ENCODE peak calls at places on chromosomes 2 and 18, in eight cellular contexts. One of them, this sample, is unnamed.

GRCh38 chr2:26316041-26316440 is 29.9 kb upstream of the SELENOI start:
- DNase-seq in posterior cingulate gyrus: no peak
- DNase-seq in stimulated activated CD8-positive, alpha-beta memory T cell treated with anti-CD3 and anti-CD28 coated beads, Interleukin-15, amount 100 ng/mL, for 4 hours: no peak
- DNase-seq in stimulated activated CD4-positive, alpha-beta T cell treated with anti-CD3 and anti-CD28 coated beads, Interleukin-1b, Interleukin-23, amount 100 ng/mL, for 1 hour: no peak
- DNase-seq in Ammon's horn: no peak
- DNase-seq in CD4-positive, alpha-beta T cell: no peak
- DNase-seq in aorta: no peak
- DNase-seq in iPS DF 6.9: no peak
- DNase-seq in this sample: no peak

GRCh38 chr2:48560546-48561209 is 30.7 kb downstream of the STON1 start:
- DNase-seq in posterior cingulate gyrus: peak; percentile 33
- DNase-seq in stimulated activated CD8-positive, alpha-beta memory T cell treated with anti-CD3 and anti-CD28 coated beads, Interleukin-15, amount 100 ng/mL, for 4 hours: no peak
- DNase-seq in stimulated activated CD4-positive, alpha-beta T cell treated with anti-CD3 and anti-CD28 coated beads, Interleukin-1b, Interleukin-23, amount 100 ng/mL, for 1 hour: no peak
- DNase-seq in Ammon's horn: peak; percentile 67
- DNase-seq in CD4-positive, alpha-beta T cell: no peak
- DNase-seq in aorta: no peak
- DNase-seq in iPS DF 6.9: no peak
- DNase-seq in this sample: peak; percentile 19

GRCh38 chr2:584863-585823 is 92.1 kb downstream of the TMEM18 start:
- DNase-seq in posterior cingulate gyrus: no peak
- DNase-seq in stimulated activated CD8-positive, alpha-beta memory T cell treated with anti-CD3 and anti-CD28 coated beads, Interleukin-15, amount 100 ng/mL, for 4 hours: peak; percentile 9
- DNase-seq in stimulated activated CD4-positive, alpha-beta T cell treated with anti-CD3 and anti-CD28 coated beads, Interleukin-1b, Interleukin-23, amount 100 ng/mL, for 1 hour: no peak
- DNase-seq in Ammon's horn: no peak
- DNase-seq in CD4-positive, alpha-beta T cell: peak; percentile 19
- DNase-seq in aorta: peak; percentile 42
- DNase-seq in iPS DF 6.9: no peak
- DNase-seq in this sample: no peak

GRCh38 chr2:191758420-191759199 is 80.7 kb downstream of the NABP1 start:
- DNase-seq in posterior cingulate gyrus: peak; percentile 9
- DNase-seq in stimulated activated CD8-positive, alpha-beta memory T cell treated with anti-CD3 and anti-CD28 coated beads, Interleukin-15, amount 100 ng/mL, for 4 hours: no peak
- DNase-seq in stimulated activated CD4-positive, alpha-beta T cell treated with anti-CD3 and anti-CD28 coated beads, Interleukin-1b, Interleukin-23, amount 100 ng/mL, for 1 hour: peak; percentile 27
- DNase-seq in Ammon's horn: peak; percentile 29
- DNase-seq in CD4-positive, alpha-beta T cell: peak; percentile 37
- DNase-seq in aorta: peak; percentile 42
- DNase-seq in iPS DF 6.9: peak; percentile 48
- DNase-seq in this sample: no peak

GRCh38 chr2:157777425-157777824 is 98.7 kb downstream of the ACVR1 start:
- DNase-seq in posterior cingulate gyrus: peak; percentile 35
- DNase-seq in stimulated activated CD8-positive, alpha-beta memory T cell treated with anti-CD3 and anti-CD28 coated beads, Interleukin-15, amount 100 ng/mL, for 4 hours: no peak
- DNase-seq in stimulated activated CD4-positive, alpha-beta T cell treated with anti-CD3 and anti-CD28 coated beads, Interleukin-1b, Interleukin-23, amount 100 ng/mL, for 1 hour: peak; percentile 35
- DNase-seq in Ammon's horn: peak; percentile 45
- DNase-seq in CD4-positive, alpha-beta T cell: peak; percentile 26
- DNase-seq in aorta: no peak
- DNase-seq in iPS DF 6.9: no peak
- DNase-seq in this sample: no peak

GRCh38 chr18:13288509-13289138 is 70.1 kb downstream of the LDLRAD4 start:
- DNase-seq in posterior cingulate gyrus: no peak
- DNase-seq in stimulated activated CD8-positive, alpha-beta memory T cell treated with anti-CD3 and anti-CD28 coated beads, Interleukin-15, amount 100 ng/mL, for 4 hours: no peak
- DNase-seq in stimulated activated CD4-positive, alpha-beta T cell treated with anti-CD3 and anti-CD28 coated beads, Interleukin-1b, Interleukin-23, amount 100 ng/mL, for 1 hour: no peak
- DNase-seq in Ammon's horn: no peak
- DNase-seq in CD4-positive, alpha-beta T cell: no peak
- DNase-seq in aorta: no peak
- DNase-seq in iPS DF 6.9: no peak
- DNase-seq in this sample: no peak

GRCh38 chr2:110101280-110101844 is 14.3 kb downstream of the MALL start:
- DNase-seq in posterior cingulate gyrus: peak; percentile 31
- DNase-seq in stimulated activated CD8-positive, alpha-beta memory T cell treated with anti-CD3 and anti-CD28 coated beads, Interleukin-15, amount 100 ng/mL, for 4 hours: no peak
- DNase-seq in stimulated activated CD4-positive, alpha-beta T cell treated with anti-CD3 and anti-CD28 coated beads, Interleukin-1b, Interleukin-23, amount 100 ng/mL, for 1 hour: no peak
- DNase-seq in Ammon's horn: peak; percentile 74
- DNase-seq in CD4-positive, alpha-beta T cell: no peak
- DNase-seq in aorta: peak; percentile 98
- DNase-seq in iPS DF 6.9: no peak
- DNase-seq in this sample: peak; percentile 53

GRCh38 chr2:153477096-153477555 is 1.4 kb downstream of the RPRM start:
- DNase-seq in posterior cingulate gyrus: no peak
- DNase-seq in stimulated activated CD8-positive, alpha-beta memory T cell treated with anti-CD3 and anti-CD28 coated beads, Interleukin-15, amount 100 ng/mL, for 4 hours: no peak
- DNase-seq in stimulated activated CD4-positive, alpha-beta T cell treated with anti-CD3 and anti-CD28 coated beads, Interleukin-1b, Interleukin-23, amount 100 ng/mL, for 1 hour: no peak
- DNase-seq in Ammon's horn: no peak
- DNase-seq in CD4-positive, alpha-beta T cell: no peak
- DNase-seq in aorta: no peak
- DNase-seq in iPS DF 6.9: no peak
- DNase-seq in this sample: no peak

GRCh38 chr2:25218134-25218533 is 49.8 kb upstream of the POMC start:
- DNase-seq in posterior cingulate gyrus: no peak
- DNase-seq in stimulated activated CD8-positive, alpha-beta memory T cell treated with anti-CD3 and anti-CD28 coated beads, Interleukin-15, amount 100 ng/mL, for 4 hours: no peak
- DNase-seq in stimulated activated CD4-positive, alpha-beta T cell treated with anti-CD3 and anti-CD28 coated beads, Interleukin-1b, Interleukin-23, amount 100 ng/mL, for 1 hour: no peak
- DNase-seq in Ammon's horn: no peak
- DNase-seq in CD4-positive, alpha-beta T cell: no peak
- DNase-seq in aorta: no peak
- DNase-seq in iPS DF 6.9: no peak
- DNase-seq in this sample: no peak

GRCh38 chr2:171317492-171318125 is 116.2 kb downstream of the METTL8 start:
- DNase-seq in posterior cingulate gyrus: no peak
- DNase-seq in stimulated activated CD8-positive, alpha-beta memory T cell treated with anti-CD3 and anti-CD28 coated beads, Interleukin-15, amount 100 ng/mL, for 4 hours: no peak
- DNase-seq in stimulated activated CD4-positive, alpha-beta T cell treated with anti-CD3 and anti-CD28 coated beads, Interleukin-1b, Interleukin-23, amount 100 ng/mL, for 1 hour: no peak
- DNase-seq in Ammon's horn: no peak
- DNase-seq in CD4-positive, alpha-beta T cell: no peak
- DNase-seq in aorta: no peak
- DNase-seq in iPS DF 6.9: no peak
- DNase-seq in this sample: no peak

GRCh38 chr2:44926957-44927356 is 14.5 kb upstream of the SIX3 start:
- DNase-seq in posterior cingulate gyrus: no peak
- DNase-seq in stimulated activated CD8-positive, alpha-beta memory T cell treated with anti-CD3 and anti-CD28 coated beads, Interleukin-15, amount 100 ng/mL, for 4 hours: no peak
- DNase-seq in stimulated activated CD4-positive, alpha-beta T cell treated with anti-CD3 and anti-CD28 coated beads, Interleukin-1b, Interleukin-23, amount 100 ng/mL, for 1 hour: no peak
- DNase-seq in Ammon's horn: no peak
- DNase-seq in CD4-positive, alpha-beta T cell: no peak
- DNase-seq in aorta: no peak
- DNase-seq in iPS DF 6.9: no peak
- DNase-seq in this sample: no peak

GRCh38 chr2:100376836-100377235 is 40.6 kb downstream of the CHST10 start:
- DNase-seq in posterior cingulate gyrus: no peak
- DNase-seq in stimulated activated CD8-positive, alpha-beta memory T cell treated with anti-CD3 and anti-CD28 coated beads, Interleukin-15, amount 100 ng/mL, for 4 hours: no peak
- DNase-seq in stimulated activated CD4-positive, alpha-beta T cell treated with anti-CD3 and anti-CD28 coated beads, Interleukin-1b, Interleukin-23, amount 100 ng/mL, for 1 hour: no peak
- DNase-seq in Ammon's horn: no peak
- DNase-seq in CD4-positive, alpha-beta T cell: no peak
- DNase-seq in aorta: no peak
- DNase-seq in iPS DF 6.9: no peak
- DNase-seq in this sample: no peak

GRCh38 chr18:29840101-29840500 is 1202.4 kb downstream of the DSC3 start:
- DNase-seq in posterior cingulate gyrus: no peak
- DNase-seq in stimulated activated CD8-positive, alpha-beta memory T cell treated with anti-CD3 and anti-CD28 coated beads, Interleukin-15, amount 100 ng/mL, for 4 hours: no peak
- DNase-seq in stimulated activated CD4-positive, alpha-beta T cell treated with anti-CD3 and anti-CD28 coated beads, Interleukin-1b, Interleukin-23, amount 100 ng/mL, for 1 hour: no peak
- DNase-seq in Ammon's horn: no peak
- DNase-seq in CD4-positive, alpha-beta T cell: no peak
- DNase-seq in aorta: no peak
- DNase-seq in iPS DF 6.9: no peak
- DNase-seq in this sample: no peak

GRCh38 chr2:77005522-77005921 is 516.7 kb downstream of the LRRTM4 start:
- DNase-seq in posterior cingulate gyrus: no peak
- DNase-seq in stimulated activated CD8-positive, alpha-beta memory T cell treated with anti-CD3 and anti-CD28 coated beads, Interleukin-15, amount 100 ng/mL, for 4 hours: no peak
- DNase-seq in stimulated activated CD4-positive, alpha-beta T cell treated with anti-CD3 and anti-CD28 coated beads, Interleukin-1b, Interleukin-23, amount 100 ng/mL, for 1 hour: no peak
- DNase-seq in Ammon's horn: no peak
- DNase-seq in CD4-positive, alpha-beta T cell: no peak
- DNase-seq in aorta: no peak
- DNase-seq in iPS DF 6.9: no peak
- DNase-seq in this sample: no peak

GRCh38 chr2:62382122-62382521 is 123.9 kb downstream of the TMEM17 start:
- DNase-seq in posterior cingulate gyrus: no peak
- DNase-seq in stimulated activated CD8-positive, alpha-beta memory T cell treated with anti-CD3 and anti-CD28 coated beads, Interleukin-15, amount 100 ng/mL, for 4 hours: no peak
- DNase-seq in stimulated activated CD4-positive, alpha-beta T cell treated with anti-CD3 and anti-CD28 coated beads, Interleukin-1b, Interleukin-23, amount 100 ng/mL, for 1 hour: no peak
- DNase-seq in Ammon's horn: no peak
- DNase-seq in CD4-positive, alpha-beta T cell: no peak
- DNase-seq in aorta: no peak
- DNase-seq in iPS DF 6.9: no peak
- DNase-seq in this sample: no peak

GRCh38 chr18:66999003-66999402 is 395.1 kb upstream of the CDH19 start:
- DNase-seq in posterior cingulate gyrus: no peak
- DNase-seq in stimulated activated CD8-positive, alpha-beta memory T cell treated with anti-CD3 and anti-CD28 coated beads, Interleukin-15, amount 100 ng/mL, for 4 hours: no peak
- DNase-seq in stimulated activated CD4-positive, alpha-beta T cell treated with anti-CD3 and anti-CD28 coated beads, Interleukin-1b, Interleukin-23, amount 100 ng/mL, for 1 hour: no peak
- DNase-seq in Ammon's horn: no peak
- DNase-seq in CD4-positive, alpha-beta T cell: no peak
- DNase-seq in aorta: no peak
- DNase-seq in iPS DF 6.9: no peak
- DNase-seq in this sample: no peak

GRCh38 chr2:229715895-229716507 is 1.6 kb upstream of the DNER start:
- DNase-seq in posterior cingulate gyrus: peak; percentile 62
- DNase-seq in stimulated activated CD8-positive, alpha-beta memory T cell treated with anti-CD3 and anti-CD28 coated beads, Interleukin-15, amount 100 ng/mL, for 4 hours: no peak
- DNase-seq in stimulated activated CD4-positive, alpha-beta T cell treated with anti-CD3 and anti-CD28 coated beads, Interleukin-1b, Interleukin-23, amount 100 ng/mL, for 1 hour: no peak
- DNase-seq in Ammon's horn: peak; percentile 75
- DNase-seq in CD4-positive, alpha-beta T cell: no peak
- DNase-seq in aorta: no peak
- DNase-seq in iPS DF 6.9: no peak
- DNase-seq in this sample: peak; percentile 9

GRCh38 chr2:217903859-217904613 is 98.8 kb downstream of the TNS1 start:
- DNase-seq in posterior cingulate gyrus: peak; percentile 56
- DNase-seq in stimulated activated CD8-positive, alpha-beta memory T cell treated with anti-CD3 and anti-CD28 coated beads, Interleukin-15, amount 100 ng/mL, for 4 hours: no peak
- DNase-seq in stimulated activated CD4-positive, alpha-beta T cell treated with anti-CD3 and anti-CD28 coated beads, Interleukin-1b, Interleukin-23, amount 100 ng/mL, for 1 hour: no peak
- DNase-seq in Ammon's horn: peak; percentile 83
- DNase-seq in CD4-positive, alpha-beta T cell: no peak
- DNase-seq in aorta: peak; percentile 90
- DNase-seq in iPS DF 6.9: no peak
- DNase-seq in this sample: peak; percentile 21

GRCh38 chr2:185862657-185863398 is 124.2 kb downstream of the FSIP2 start:
- DNase-seq in posterior cingulate gyrus: no peak
- DNase-seq in stimulated activated CD8-positive, alpha-beta memory T cell treated with anti-CD3 and anti-CD28 coated beads, Interleukin-15, amount 100 ng/mL, for 4 hours: no peak
- DNase-seq in stimulated activated CD4-positive, alpha-beta T cell treated with anti-CD3 and anti-CD28 coated beads, Interleukin-1b, Interleukin-23, amount 100 ng/mL, for 1 hour: no peak
- DNase-seq in Ammon's horn: no peak
- DNase-seq in CD4-positive, alpha-beta T cell: no peak
- DNase-seq in aorta: no peak
- DNase-seq in iPS DF 6.9: no peak
- DNase-seq in this sample: no peak

GRCh38 chr2:69017080-69017479 is 4.1 kb downstream of the ANTXR1 start:
- DNase-seq in posterior cingulate gyrus: no peak
- DNase-seq in stimulated activated CD8-positive, alpha-beta memory T cell treated with anti-CD3 and anti-CD28 coated beads, Interleukin-15, amount 100 ng/mL, for 4 hours: no peak
- DNase-seq in stimulated activated CD4-positive, alpha-beta T cell treated with anti-CD3 and anti-CD28 coated beads, Interleukin-1b, Interleukin-23, amount 100 ng/mL, for 1 hour: no peak
- DNase-seq in Ammon's horn: no peak
- DNase-seq in CD4-positive, alpha-beta T cell: no peak
- DNase-seq in aorta: no peak
- DNase-seq in iPS DF 6.9: no peak
- DNase-seq in this sample: no peak

GRCh38 chr2:88667219-88667618 is 24.3 kb upstream of the RPIA start:
- DNase-seq in posterior cingulate gyrus: no peak
- DNase-seq in stimulated activated CD8-positive, alpha-beta memory T cell treated with anti-CD3 and anti-CD28 coated beads, Interleukin-15, amount 100 ng/mL, for 4 hours: no peak
- DNase-seq in stimulated activated CD4-positive, alpha-beta T cell treated with anti-CD3 and anti-CD28 coated beads, Interleukin-1b, Interleukin-23, amount 100 ng/mL, for 1 hour: no peak
- DNase-seq in Ammon's horn: no peak
- DNase-seq in CD4-positive, alpha-beta T cell: no peak
- DNase-seq in aorta: no peak
- DNase-seq in iPS DF 6.9: no peak
- DNase-seq in this sample: no peak

GRCh38 chr18:41096504-41096903 is 858.5 kb upstream of the PIK3C3 start:
- DNase-seq in posterior cingulate gyrus: no peak
- DNase-seq in stimulated activated CD8-positive, alpha-beta memory T cell treated with anti-CD3 and anti-CD28 coated beads, Interleukin-15, amount 100 ng/mL, for 4 hours: no peak
- DNase-seq in stimulated activated CD4-positive, alpha-beta T cell treated with anti-CD3 and anti-CD28 coated beads, Interleukin-1b, Interleukin-23, amount 100 ng/mL, for 1 hour: no peak
- DNase-seq in Ammon's horn: peak; percentile 7
- DNase-seq in CD4-positive, alpha-beta T cell: no peak
- DNase-seq in aorta: no peak
- DNase-seq in iPS DF 6.9: no peak
- DNase-seq in this sample: no peak

GRCh38 chr2:210814626-210815025 is 258.2 kb downstream of the CPS1 start:
- DNase-seq in posterior cingulate gyrus: no peak
- DNase-seq in stimulated activated CD8-positive, alpha-beta memory T cell treated with anti-CD3 and anti-CD28 coated beads, Interleukin-15, amount 100 ng/mL, for 4 hours: no peak
- DNase-seq in stimulated activated CD4-positive, alpha-beta T cell treated with anti-CD3 and anti-CD28 coated beads, Interleukin-1b, Interleukin-23, amount 100 ng/mL, for 1 hour: no peak
- DNase-seq in Ammon's horn: no peak
- DNase-seq in CD4-positive, alpha-beta T cell: no peak
- DNase-seq in aorta: no peak
- DNase-seq in iPS DF 6.9: no peak
- DNase-seq in this sample: no peak

GRCh38 chr2:8151888-8152287 is 530.0 kb upstream of the ID2 start:
- DNase-seq in posterior cingulate gyrus: no peak
- DNase-seq in stimulated activated CD8-positive, alpha-beta memory T cell treated with anti-CD3 and anti-CD28 coated beads, Interleukin-15, amount 100 ng/mL, for 4 hours: no peak
- DNase-seq in stimulated activated CD4-positive, alpha-beta T cell treated with anti-CD3 and anti-CD28 coated beads, Interleukin-1b, Interleukin-23, amount 100 ng/mL, for 1 hour: no peak
- DNase-seq in Ammon's horn: no peak
- DNase-seq in CD4-positive, alpha-beta T cell: no peak
- DNase-seq in aorta: no peak
- DNase-seq in iPS DF 6.9: no peak
- DNase-seq in this sample: no peak

GRCh38 chr2:239688098-239688497 is 287.3 kb upstream of the HDAC4 start:
- DNase-seq in posterior cingulate gyrus: no peak
- DNase-seq in stimulated activated CD8-positive, alpha-beta memory T cell treated with anti-CD3 and anti-CD28 coated beads, Interleukin-15, amount 100 ng/mL, for 4 hours: no peak
- DNase-seq in stimulated activated CD4-positive, alpha-beta T cell treated with anti-CD3 and anti-CD28 coated beads, Interleukin-1b, Interleukin-23, amount 100 ng/mL, for 1 hour: no peak
- DNase-seq in Ammon's horn: no peak
- DNase-seq in CD4-positive, alpha-beta T cell: no peak
- DNase-seq in aorta: no peak
- DNase-seq in iPS DF 6.9: no peak
- DNase-seq in this sample: no peak